ENCODE peak calls at places on chromosome 18, in ten cellular contexts. D, Q, T, P, X, J, V, W, M and F are unnamed samples.

GRCh38 chr18:2985628-2986027 is 27.3 kb downstream of the LPIN2 start:
- DNase-seq in D (peak), Q (no peak), T (peak), P (peak), X (no peak), J (no peak), V (no peak), W (peak), M (peak), F (no peak)

GRCh38 chr18:72869786-72870185 is 2.0 kb upstream of the NETO1 start:
- DNase-seq in D (no peak), Q (no peak), T (peak), P (no peak), X (no peak), J (no peak), V (no peak), W (no peak), M (no peak), F (no peak)

GRCh38 chr18:48693625-48694262 is 154.9 kb downstream of the CTIF start:
- DNase-seq in D (no peak), Q (no peak), T (no peak), P (no peak), X (no peak), J (no peak), V (no peak), W (peak), M (no peak), F (no peak)

GRCh38 chr18:50594931-50595330 is 35.0 kb downstream of the MAPK4 start:
- DNase-seq in D (no peak), Q (no peak), T (no peak), P (no peak), X (no peak), J (no peak), V (no peak), W (no peak), M (no peak), F (no peak)

GRCh38 chr18:45106331-45106774 is 425.7 kb downstream of the SETBP1 start:
- DNase-seq in D (no peak), Q (no peak), T (peak), P (peak), X (peak), J (no peak), V (no peak), W (peak), M (no peak), F (peak)

GRCh38 chr18:47531759-47532158 is 280.3 kb upstream of the SKOR2 start:
- DNase-seq in D (no peak), Q (no peak), T (no peak), P (peak), X (no peak), J (no peak), V (no peak), W (no peak), M (no peak), F (no peak)

GRCh38 chr18:21264651-21265050 is 22.6 kb downstream of the GREB1L start:
- DNase-seq in D (no peak), Q (no peak), T (no peak), P (no peak), X (no peak), J (no peak), V (no peak), W (no peak), M (no peak), F (no peak)

GRCh38 chr18:80112623-80113248 is 3.7 kb downstream of the ADNP2 start:
- DNase-seq in D (no peak), Q (no peak), T (no peak), P (no peak), X (no peak), J (no peak), V (no peak), W (no peak), M (no peak), F (no peak)

GRCh38 chr18:12336251-12336650 is 28.2 kb downstream of the TUBB6 start:
- DNase-seq in D (no peak), Q (no peak), T (no peak), P (no peak), X (no peak), J (no peak), V (no peak), W (no peak), M (no peak), F (no peak)

GRCh38 chr18:26710460-26711096 is 154.9 kb downstream of the AQP4 start:
- DNase-seq in D (no peak), Q (no peak), T (peak), P (peak), X (no peak), J (no peak), V (no peak), W (no peak), M (no peak), F (no peak)

GRCh38 chr18:41524674-41525470 is 430.2 kb upstream of the PIK3C3 start:
- DNase-seq in D (no peak), Q (no peak), T (no peak), P (no peak), X (no peak), J (no peak), V (no peak), W (no peak), M (no peak), F (no peak)

GRCh38 chr18:21833619-21834300 is 93.2 kb downstream of the MIB1 start:
- DNase-seq in D (no peak), Q (no peak), T (no peak), P (no peak), X (no peak), J (no peak), V (no peak), W (no peak), M (no peak), F (no peak)

GRCh38 chr18:7596133-7596532 is 29.0 kb downstream of the PTPRM start:
- DNase-seq in D (no peak), Q (no peak), T (no peak), P (no peak), X (no peak), J (no peak), V (no peak), W (peak), M (no peak), F (no peak)